ENCODE peak calls at places on chromosomes 2 and 18, in nine cellular contexts. Z is foreskin fibroblast, J is epithelial cell of esophagus, M is epithelial cell of proximal tubule, Q is glutamatergic neuron, U is A549, H is choroid plexus epithelial cell, V is lower lobe of right lung, D is GM10248. S is an unnamed sample.

GRCh38 chr2:117785740-117786139 is 28.8 kb upstream of the DDX18 start:
- DNase-seq in D (peak), Q (peak), V (no peak), M (no peak), Z (peak), U (peak), H (peak), J (peak), S (peak)

GRCh38 chr2:84443477-84443876 is 15.6 kb downstream of the SUCLG1 start:
- DNase-seq in V (no peak), D (no peak), H (peak), Q (no peak), Z (no peak), U (no peak), J (no peak), M (no peak), S (no peak)

GRCh38 chr2:231198291-231199173 is at the start of gene ARMC9:
- DNase-seq in D (peak), H (peak), U (peak), J (peak), Q (peak), M (no peak), Z (peak), V (peak), S (peak)

GRCh38 chr2:17871639-17872038 is 6.8 kb upstream of the KCNS3 start:
- DNase-seq in Q (no peak), J (no peak), H (no peak), V (no peak), U (no peak), D (no peak), Z (no peak), M (no peak), S (no peak)

GRCh38 chr18:21958256-21958655 is 211.1 kb upstream of the GATA6 start:
- DNase-seq in D (no peak), H (no peak), Z (no peak), J (no peak), V (no peak), U (peak), Q (no peak), M (no peak), S (no peak)

GRCh38 chr2:121530210-121530562 is 494 bp upstream of the RNU4ATAC start:
- DNase-seq in J (no peak), H (peak), Q (peak), D (peak), M (no peak), V (peak), U (peak), Z (peak), S (peak)

GRCh38 chr2:209470-209869 is 54.4 kb downstream of the SH3YL1 start:
- DNase-seq in Z (no peak), J (no peak), M (no peak), Q (no peak), U (no peak), D (no peak), V (no peak), H (no peak), S (no peak)

GRCh38 chr2:133674433-133675331 is 106.4 kb upstream of the NCKAP5 start:
- DNase-seq in V (peak), U (peak), M (no peak), Z (peak), J (peak), H (peak), D (no peak), Q (no peak), S (no peak)

GRCh38 chr2:102033028-102033749 is 41.4 kb downstream of the IL1R2 start:
- DNase-seq in D (peak), Q (no peak), M (peak), V (peak), H (peak), J (peak), Z (peak), U (peak), S (no peak)

GRCh38 chr2:183996825-183997823 is 601.2 kb upstream of the ZNF804A start:
- DNase-seq in U (no peak), Z (no peak), J (no peak), V (no peak), D (no peak), M (no peak), Q (no peak), H (peak), S (no peak)

DNA sequence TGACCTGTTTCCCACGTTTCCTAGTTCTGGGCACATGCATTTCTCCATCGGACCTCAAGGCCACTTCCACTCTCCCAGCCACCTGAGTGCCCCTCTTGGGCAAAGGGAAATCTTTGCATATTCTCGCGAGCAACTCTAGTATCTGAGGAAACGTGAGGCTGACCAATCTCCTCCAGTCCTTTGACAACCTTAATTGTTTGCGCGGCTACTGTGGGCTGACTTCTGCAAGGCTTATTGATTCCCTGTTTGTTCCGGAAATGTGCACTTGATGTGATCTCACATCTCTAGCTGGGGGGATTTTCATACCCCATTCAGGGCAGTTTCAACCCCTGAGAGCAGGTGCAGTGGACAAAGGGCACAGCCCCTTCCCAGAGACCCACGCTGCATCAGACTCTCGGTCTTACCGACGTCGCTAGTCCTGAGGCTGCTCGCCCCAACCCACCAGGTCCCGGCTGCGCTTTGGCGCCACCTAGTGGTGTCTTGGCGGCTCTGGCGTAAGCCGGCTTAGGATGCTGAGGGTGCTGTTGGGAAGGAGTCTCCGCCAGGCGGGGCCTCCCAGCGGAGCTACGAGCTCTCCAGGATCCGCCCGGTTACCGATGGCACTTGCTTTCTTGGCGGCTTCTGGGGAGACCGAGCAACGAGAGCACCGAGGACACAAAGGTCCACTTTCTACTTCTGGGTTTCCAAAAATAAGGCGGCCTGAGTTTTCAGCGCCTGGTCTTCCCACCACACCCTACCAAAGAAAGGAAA is 24.8 kb upstream of the SPR start:
- DNase-seq in Z (peak), M (no peak), V (peak), J (peak), Q (peak), U (peak), D (peak), H (peak), S (peak)
- TF ChIP-seq CTCF in Z (peak), M (peak), V (peak), J (peak), Q (peak), U (peak), D (peak), H (peak), S (peak)

GRCh38 chr18:78494686-78495085 is 484.9 kb upstream of the SALL3 start:
- DNase-seq in U (no peak), D (no peak), J (no peak), Q (no peak), Z (no peak), V (no peak), M (no peak), H (no peak), S (no peak)
- TF ChIP-seq CTCF in U (no peak), D (no peak), J (no peak), Q (no peak), Z (no peak), V (no peak), M (no peak), H (no peak), S (no peak)

DNA sequence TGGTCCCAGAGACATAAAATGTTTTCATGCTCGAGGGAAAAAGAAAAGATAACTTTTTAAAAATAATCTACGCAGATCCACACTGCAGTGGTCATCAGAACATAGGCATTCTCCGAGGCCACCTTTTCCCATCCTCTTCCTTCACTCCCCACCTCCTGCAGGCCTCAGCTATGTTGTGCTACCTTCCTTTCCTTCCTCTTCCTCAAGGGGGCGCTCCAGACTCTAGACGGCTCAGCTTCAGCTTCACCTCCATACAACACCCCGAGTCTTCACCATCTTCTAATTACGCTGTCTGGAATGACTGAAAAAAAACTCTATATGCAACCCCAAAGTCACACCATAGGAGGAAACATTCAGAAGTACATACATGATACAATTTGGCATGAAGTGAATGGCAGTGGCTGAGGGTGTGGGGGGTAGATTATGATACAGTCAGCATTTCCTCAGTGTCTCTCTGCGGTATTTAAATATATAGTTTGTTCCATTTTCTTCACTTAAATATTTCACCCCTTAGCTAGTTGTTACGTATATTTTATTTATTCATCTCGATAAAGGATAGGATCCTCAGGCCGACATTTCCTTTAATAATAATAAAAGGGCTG is 583.6 kb downstream of the IRS1 start:
- DNase-seq in Z (peak), D (peak), Q (peak), H (peak), M (no peak), V (peak), J (peak), U (peak), S (peak)
- TF ChIP-seq CTCF in Z (peak), D (peak), Q (peak), H (peak), M (peak), V (peak), J (peak), U (peak), S (peak)

GRCh38 chr18:35917043-35917442 is 55.4 kb upstream of the RMP24 start:
- DNase-seq in Z (no peak), M (no peak), J (peak), U (no peak), V (no peak), D (no peak), H (no peak), Q (no peak), S (no peak)

GRCh38 chr18:35923939-35924338 is 48.5 kb upstream of the RMP24 start:
- DNase-seq in U (no peak), D (no peak), V (no peak), M (no peak), Z (no peak), J (no peak), H (no peak), Q (no peak), S (no peak)

GRCh38 chr18:35919179-35919578 is 53.3 kb upstream of the RMP24 start:
- DNase-seq in M (no peak), Z (no peak), D (no peak), Q (no peak), J (no peak), H (no peak), U (no peak), V (no peak), S (no peak)

GRCh38 chr18:35918564-35918963 is 53.9 kb upstream of the RMP24 start:
- DNase-seq in Z (no peak), V (no peak), M (no peak), D (no peak), H (no peak), U (no peak), Q (no peak), J (no peak), S (no peak)

GRCh38 chr18:35920623-35921022 is 51.9 kb upstream of the RMP24 start:
- DNase-seq in M (no peak), Z (no peak), U (no peak), H (no peak), V (no peak), Q (no peak), D (no peak), J (no peak), S (no peak)
- TF ChIP-seq CTCF in M (no peak), Z (no peak), U (no peak), H (no peak), V (no peak), Q (no peak), D (no peak), J (no peak), S (no peak)

GRCh38 chr2:130371723-130372054 is 15.8 kb downstream of the PTPN18 start:
- DNase-seq in H (peak), D (no peak), M (no peak), Q (no peak), Z (no peak), J (no peak), U (peak), V (peak), S (no peak)

GRCh38 chr2:130372055-130372832 is 16.4 kb downstream of the PTPN18 start:
- DNase-seq in Q (peak), J (peak), Z (peak), V (peak), H (peak), D (peak), M (no peak), U (peak), S (peak)

GRCh38 chr2:130374587-130375290 is 18.9 kb downstream of the PTPN18 start:
- DNase-seq in D (no peak), Q (no peak), H (peak), V (no peak), M (no peak), J (no peak), Z (peak), U (no peak), S (no peak)

GRCh38 chr2:130373808-130374365 is 18.0 kb downstream of the PTPN18 start:
- DNase-seq in H (no peak), M (no peak), J (no peak), V (no peak), D (no peak), U (no peak), Z (no peak), Q (no peak), S (no peak)

DNA sequence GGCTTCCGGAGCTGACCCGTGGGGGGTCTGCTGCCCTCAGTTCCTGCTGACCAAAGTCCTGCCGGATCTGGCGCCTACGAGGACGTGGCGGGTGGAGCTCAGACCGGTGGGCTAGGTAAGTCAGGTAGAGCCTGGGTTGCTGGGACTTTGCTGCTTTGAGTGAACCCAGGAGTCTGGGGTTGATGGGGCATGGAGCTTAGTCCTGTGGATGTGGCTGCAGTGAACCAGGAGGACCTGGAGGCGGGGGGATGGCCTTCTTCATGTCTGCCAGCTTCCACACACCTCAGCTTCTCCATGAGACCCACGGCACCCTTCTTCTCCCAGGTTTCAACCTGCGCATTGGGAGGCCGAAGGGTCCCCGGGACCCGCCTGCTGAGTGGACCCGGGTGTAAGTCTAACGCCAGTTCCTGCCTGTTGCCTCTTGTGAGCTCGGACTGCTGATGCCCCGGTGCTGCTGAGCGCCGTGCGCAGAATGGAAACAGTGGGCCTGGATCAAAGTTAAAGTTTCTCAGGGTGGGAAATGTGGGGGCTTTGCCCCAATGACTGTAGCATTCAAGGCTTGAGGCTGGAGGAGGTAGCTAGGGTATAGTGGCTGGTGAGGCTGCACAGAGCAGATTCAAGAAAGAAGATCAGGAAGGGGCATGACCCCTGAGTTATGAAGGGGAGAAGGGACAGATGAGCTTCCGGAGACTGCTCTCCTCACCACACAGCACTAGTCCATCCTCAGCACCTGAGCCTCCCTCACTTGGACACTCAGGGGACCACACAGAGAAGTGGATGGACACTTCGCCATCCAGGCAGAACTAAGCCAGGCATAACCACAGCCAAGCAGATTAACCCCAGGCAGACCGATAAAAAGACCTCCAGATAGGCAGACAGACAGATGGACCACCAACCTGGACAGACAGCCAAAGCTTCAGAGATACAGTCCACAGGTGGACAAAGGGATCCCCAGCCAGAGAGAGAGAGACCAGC is 17.3 kb downstream of the PTPN18 start:
- DNase-seq in Z (no peak), D (no peak), V (no peak), H (no peak), J (no peak), U (no peak), Q (no peak), M (no peak), S (peak)
- TF ChIP-seq CTCF in Z (no peak), D (no peak), V (peak), H (no peak), J (no peak), U (no peak), Q (peak), M (no peak), S (no peak)

DNA sequence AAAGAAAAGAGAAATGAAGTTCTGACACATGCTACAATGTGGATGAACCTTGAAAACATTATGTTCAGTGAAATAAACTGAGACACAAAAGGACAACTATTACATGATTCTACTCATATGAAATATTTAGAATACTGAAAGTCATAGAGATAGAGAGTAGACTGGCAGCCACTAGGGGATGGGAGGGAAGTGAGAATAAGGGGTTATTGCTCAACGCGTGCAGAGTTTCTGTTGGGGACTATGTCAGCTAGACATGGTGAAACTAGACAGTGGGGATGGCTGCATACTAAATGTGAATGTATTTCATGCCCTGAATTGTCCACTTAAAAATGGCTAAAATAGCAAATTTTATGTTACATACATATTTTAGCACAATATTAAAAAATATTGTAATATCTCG is 108.7 kb upstream of the ATL2 start:
- DNase-seq in J (no peak), U (no peak), Z (no peak), M (no peak), Q (no peak), H (no peak), D (peak), V (no peak), S (peak)
- TF ChIP-seq CTCF in J (no peak), U (no peak), Z (no peak), M (no peak), Q (no peak), H (peak), D (peak), V (peak), S (no peak)

DNA sequence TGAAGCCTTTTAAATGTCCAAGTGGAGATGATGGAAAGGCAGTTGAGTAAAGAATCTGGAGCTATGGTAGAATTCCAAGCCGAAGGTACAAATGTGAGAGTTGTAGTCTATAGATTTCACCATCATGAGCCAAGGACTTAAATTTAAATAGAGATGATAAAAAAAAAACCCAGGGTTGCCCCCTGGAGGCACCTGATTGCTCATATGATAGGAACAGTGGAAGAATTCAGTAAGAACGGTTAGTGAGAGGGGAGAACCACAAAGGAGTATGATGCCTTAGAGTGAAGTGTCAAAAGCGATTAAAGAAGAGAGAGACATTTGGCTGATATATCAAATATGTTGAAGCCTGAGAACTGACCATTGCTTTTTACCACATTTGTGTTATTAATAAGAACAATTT is 11.9 kb downstream of the NYAP2 start:
- DNase-seq in U (no peak), J (no peak), Z (no peak), M (no peak), D (no peak), Q (no peak), V (no peak), H (no peak), S (no peak)
- TF ChIP-seq CTCF in U (peak), J (no peak), Z (no peak), M (no peak), D (no peak), Q (no peak), V (no peak), H (peak), S (no peak)

GRCh38 chr2:226514895-226515294 is 284.7 kb downstream of the IRS1 start:
- DNase-seq in V (no peak), D (no peak), U (peak), Q (no peak), J (peak), H (peak), Z (peak), M (no peak), S (no peak)

GRCh38 chr2:226515344-226516055 is 284.1 kb downstream of the IRS1 start:
- DNase-seq in V (no peak), H (peak), J (peak), M (peak), U (peak), D (no peak), Q (peak), Z (peak), S (no peak)

GRCh38 chr2:226524381-226524843 is 275.2 kb downstream of the IRS1 start:
- DNase-seq in J (peak), H (peak), U (peak), Z (peak), V (no peak), D (no peak), Q (no peak), M (peak), S (no peak)

GRCh38 chr2:226520723-226521122 is 278.9 kb downstream of the IRS1 start:
- DNase-seq in M (no peak), J (no peak), H (no peak), U (no peak), V (no peak), Z (no peak), Q (no peak), D (no peak), S (no peak)
- TF ChIP-seq CTCF in M (no peak), J (no peak), H (no peak), U (no peak), V (no peak), Z (no peak), Q (no peak), D (no peak), S (no peak)

DNA sequence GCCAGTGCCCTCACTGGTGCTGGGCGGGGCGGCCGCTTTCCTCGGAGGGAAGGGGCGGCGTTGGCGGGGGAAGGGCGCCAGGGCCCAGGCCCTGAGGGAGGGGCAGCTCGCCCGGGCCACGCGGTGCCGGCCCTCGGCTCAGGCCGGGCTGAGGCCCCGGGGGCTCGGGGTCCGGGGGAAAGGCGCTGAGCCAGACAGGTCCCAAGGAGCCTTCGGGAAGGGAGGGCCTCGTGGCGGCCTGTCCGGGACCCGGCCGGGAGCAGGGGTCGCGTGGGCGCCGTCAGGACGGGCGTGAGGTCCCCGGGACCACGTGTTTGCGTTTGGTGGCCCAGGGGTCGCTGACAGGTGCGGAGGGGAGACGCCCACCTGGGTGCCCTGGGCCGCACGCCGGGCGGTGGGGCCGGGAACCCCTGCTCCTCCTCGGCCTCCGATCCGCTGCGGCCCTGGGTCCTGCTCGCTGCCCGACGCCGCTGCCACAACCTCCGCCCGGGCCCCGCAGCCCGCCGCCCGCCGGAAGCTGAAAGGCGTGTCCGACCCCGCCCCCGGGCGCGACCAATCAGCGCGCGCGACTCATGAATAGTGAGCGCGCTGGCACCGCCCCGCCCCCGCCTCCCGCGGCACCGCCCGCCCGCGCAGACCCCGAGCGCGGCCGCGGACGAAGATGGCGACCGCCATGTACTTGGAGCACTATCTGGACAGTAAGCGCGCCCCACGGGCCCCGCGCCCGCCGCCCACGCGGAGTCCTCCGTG is at the start of gene ING5:
- DNase-seq in H (peak), Z (peak), J (peak), D (peak), M (no peak), U (peak), V (peak), Q (peak), S (peak)
- TF ChIP-seq CTCF in H (no peak), Z (no peak), J (no peak), D (no peak), M (no peak), U (no peak), V (no peak), Q (no peak), S (no peak)